ENCODE peak calls at places on chromosomes 12 and 14, in five cellular contexts. P is thyroid gland, O is neural crest cell, E is endothelial cell, L is fibroblast of lung. U is an unnamed sample.

GRCh38 chr14:34356267-34356660 is 105.8 kb downstream of the SPTSSA start:
- DNase-seq in L (peak), E (no peak), O (no peak), P (no peak), U (no peak)

GRCh38 chr12:4267904-4268548 is 5.5 kb upstream of the CCND2 start:
- DNase-seq in P (no peak), O (no peak), L (no peak), E (no peak), U (no peak)

GRCh38 chr12:117208206-117208605 is 17.9 kb upstream of the FBXO21 start:
- DNase-seq in P (peak), L (no peak), E (no peak), O (no peak), U (no peak)

GRCh38 chr12:47307680-47308399 is 228.1 kb upstream of the AMIGO2 start:
- DNase-seq in O (no peak), P (peak), L (peak), E (peak), U (no peak)

GRCh38 chr14:102418169-102418852 is 55.6 kb downstream of the TECPR2 start:
- DNase-seq in E (no peak), P (no peak), L (no peak), O (no peak), U (no peak)

GRCh38 chr12:75446857-75447256 is 33.7 kb upstream of the GLIPR1 start:
- DNase-seq in P (no peak), O (no peak), E (no peak), L (peak), U (no peak)

GRCh38 chr14:94041551-94042346 is 15.6 kb downstream of the OTUB2 start:
- DNase-seq in E (no peak), O (no peak), L (peak), P (peak), U (no peak)

GRCh38 chr12:93657076-93657475 is 20.1 kb upstream of the CRADD start:
- DNase-seq in E (no peak), L (no peak), P (no peak), O (no peak), U (no peak)

GRCh38 chr12:123126294-123127144 is 24.4 kb downstream of the PITPNM2 start:
- DNase-seq in E (no peak), P (no peak), O (no peak), L (peak), U (no peak)

GRCh38 chr14:104879201-104879982 is 14.3 kb downstream of the CEP170B start:
- DNase-seq in L (no peak), E (no peak), P (no peak), O (no peak), U (no peak)

GRCh38 chr12:65430571-65431306 is 152.3 kb downstream of the MSRB3 start:
- DNase-seq in O (no peak), L (peak), P (no peak), E (no peak), U (no peak)

GRCh38 chr14:88929656-88930436 is 105.4 kb downstream of the TTC8 start:
- DNase-seq in O (no peak), P (no peak), L (no peak), E (no peak), U (no peak)

GRCh38 chr14:101726295-101726953 is 35.1 kb upstream of the PPP2R5C start:
- DNase-seq in O (no peak), L (no peak), P (no peak), E (no peak), U (no peak)

GRCh38 chr12:104519190-104519857 is 62.6 kb downstream of the CHST11 start:
- DNase-seq in L (no peak), E (no peak), O (no peak), P (no peak), U (no peak)

GRCh38 chr12:14768823-14769405 is 34.4 kb downstream of the WBP11 start:
- DNase-seq in P (peak), O (no peak), E (peak), L (peak), U (no peak)

GRCh38 chr14:61322799-61323290 is 1.5 kb downstream of the PRKCH start:
- DNase-seq in O (no peak), E (no peak), P (peak), L (peak), U (no peak)

GRCh38 chr12:126107659-126108058 is 1042.4 kb downstream of the AACS start:
- DNase-seq in E (no peak), O (no peak), P (no peak), L (no peak), U (no peak)

GRCh38 chr12:34398706-34399630 is 376.7 kb downstream of the ALG10 start:
- DNase-seq in P (no peak), L (no peak), O (no peak), E (peak), U (peak)

GRCh38 chr12:61896436-61896835 is 363.8 kb upstream of the USP15 start:
- DNase-seq in L (no peak), E (no peak), P (no peak), O (no peak), U (no peak)

GRCh38 chr12:49880756-49881390 is 22.8 kb downstream of the FAIM2 start:
- DNase-seq in L (no peak), P (no peak), O (no peak), E (no peak), U (no peak)

GRCh38 chr14:103694572-103695026 is 20.7 kb downstream of the XRCC3 start:
- DNase-seq in E (no peak), L (no peak), O (no peak), P (no peak), U (no peak)

GRCh38 chr12:88566430-88566829 is 13.8 kb downstream of the KITLG start:
- DNase-seq in L (peak), O (no peak), P (no peak), E (no peak), U (no peak)

GRCh38 chr14:81164167-81164774 is 56.5 kb downstream of the GTF2A1 start:
- DNase-seq in O (peak), P (peak), E (peak), L (peak), U (no peak)

GRCh38 chr14:22994762-22995275 is 12.5 kb upstream of the AJUBA start:
- DNase-seq in O (no peak), E (no peak), L (peak), P (peak), U (no peak)

GRCh38 chr14:103530390-103530789 is 1.4 kb downstream of the TRMT61A start:
- DNase-seq in E (no peak), L (no peak), P (no peak), O (no peak), U (no peak)

GRCh38 chr14:105379946-105380345 is 18.4 kb upstream of the TEX22 start:
- DNase-seq in O (no peak), E (no peak), P (no peak), L (no peak), U (no peak)

GRCh38 chr12:59980491-59980890 is 384.7 kb downstream of the SLC16A7 start:
- DNase-seq in L (peak), E (no peak), P (no peak), O (no peak), U (no peak)

GRCh38 chr12:92029136-92029535 is 116.5 kb downstream of the BTG1 start:
- DNase-seq in L (no peak), O (no peak), E (no peak), P (no peak), U (no peak)
- TF ChIP-seq CTCF in L (no peak), O (no peak), E (no peak), P (no peak), U (no peak)

GRCh38 chr14:39174560-39175444 is at the start of gene PNN:
- DNase-seq in L (peak), E (peak), O (peak), P (peak), U (peak)
- TF ChIP-seq CTCF in L (no peak), E (no peak), O (no peak), P (no peak), U (no peak)

GRCh38 chr12:100991059-100991562 is 196.5 kb downstream of the ANO4 start:
- DNase-seq in O (no peak), P (no peak), E (no peak), L (no peak), U (no peak)

GRCh38 chr12:100992194-100992593 is 197.6 kb downstream of the ANO4 start:
- DNase-seq in P (no peak), E (no peak), O (no peak), L (no peak), U (no peak)

GRCh38 chr12:100995201-100995600 is 200.6 kb downstream of the ANO4 start:
- DNase-seq in O (no peak), L (peak), E (no peak), P (no peak), U (no peak)

GRCh38 chr12:100995771-100996170 is 201.2 kb downstream of the ANO4 start:
- DNase-seq in O (no peak), L (peak), E (no peak), P (no peak), U (no peak)

GRCh38 chr12:100993916-100994315 is 199.3 kb downstream of the ANO4 start:
- DNase-seq in E (no peak), P (no peak), L (no peak), O (no peak), U (no peak)
- TF ChIP-seq CTCF in E (no peak), P (no peak), L (no peak), O (peak), U (no peak)

GRCh38 chr12:19288603-19289244 is 150.6 kb upstream of the AEBP2 start:
- DNase-seq in L (peak), E (no peak), O (no peak), P (no peak), U (no peak)
- TF ChIP-seq CTCF in L (peak), E (peak), O (peak), P (peak), U (peak)

U was measured in progenitor cell of endocrine pancreas.